ENCODE peak calls at places on chromosomes 12 and 14, in five cellular contexts. C is RWPE2; N is esophagus muscularis mucosa; D is naive thymus-derived CD4-positive, alpha-beta T cell; E is cardiac muscle cell. Y is an unnamed sample.
A peak's percentile ranks its signal among the peaks of the same experiment; 100 is the strongest.

GRCh38 chr14:85487215-85487614 is 42.7 kb upstream of the FLRT2 start:
- DNase-seq in D (no peak), E (no peak), N (no peak), C (no peak), Y (no peak)

GRCh38 chr12:5512585-5512970 is 80.7 kb downstream of the NTF3 start:
- DNase-seq in C (no peak), D (no peak), N (no peak), E (no peak), Y (no peak)

GRCh38 chr12:106883421-106883820 is 72.3 kb upstream of the TMEM263 start:
- DNase-seq in N (no peak), E (peak; percentile 39), D (no peak), C (no peak), Y (no peak)

GRCh38 chr12:2637371-2637770 is 157.4 kb upstream of the FKBP4 start:
- DNase-seq in N (no peak), E (no peak), C (peak; percentile 37), D (no peak), Y (no peak)

GRCh38 chr14:65238456-65238855 is 136.1 kb upstream of the MAX start:
- DNase-seq in E (peak; percentile 95), N (no peak), D (no peak), C (no peak), Y (no peak)

GRCh38 chr14:92945959-92946846 is 23.3 kb downstream of the CHGA start:
- DNase-seq in D (no peak), N (no peak), E (peak; percentile 70), C (peak; percentile 91), Y (no peak)

GRCh38 chr12:121441555-121441954 is 41.6 kb downstream of the RNF34 start:
- DNase-seq in N (no peak), C (no peak), D (no peak), E (no peak), Y (no peak)

GRCh38 chr14:76034566-76034965 is 49.0 kb downstream of the IFT43 start:
- DNase-seq in E (no peak), C (no peak), N (peak; percentile 53), D (no peak), Y (no peak)

GRCh38 chr12:119808441-119808840 is 68.7 kb downstream of the CIT start:
- DNase-seq in N (no peak), D (no peak), C (no peak), E (no peak), Y (no peak)

GRCh38 chr12:123445388-123446344 is 9.2 kb upstream of the RILPL2 start:
- DNase-seq in E (peak; percentile 74), D (no peak), N (no peak), C (no peak), Y (no peak)

GRCh38 chr14:99718031-99718810 is 34.1 kb downstream of the CYP46A1 start:
- DNase-seq in N (peak; percentile 62), C (peak; percentile 51), D (no peak), E (no peak), Y (no peak)

GRCh38 chr14:105072892-105073719 is 7.9 kb upstream of the GPR132 start:
- DNase-seq in E (no peak), N (no peak), C (peak; percentile 71), D (no peak), Y (no peak)

GRCh38 chr12:73769337-73769736 is 768.3 kb upstream of the ATXN7L3B start:
- DNase-seq in N (no peak), D (no peak), E (no peak), C (no peak), Y (no peak)
- H3K9me3 ChIP-seq in N (no peaks in the 10 kb centered on the region), D (no peaks in the 10 kb centered on the region), E (no peaks in the 10 kb centered on the region), C (no peaks in the 10 kb centered on the region), Y (peaks cover 11% of the 10 kb centered on the region)

GRCh38 chr12:29569392-29569791 is 71.9 kb upstream of the OVCH1 start:
- DNase-seq in N (no peak), E (no peak), D (no peak), C (no peak), Y (no peak)
- H3K27ac ChIP-seq in N (no peak overlapping the region), E (no peak overlapping the region), D (no peak overlapping the region), C (no peak overlapping the region), Y (no peak overlapping the region)

DNA sequence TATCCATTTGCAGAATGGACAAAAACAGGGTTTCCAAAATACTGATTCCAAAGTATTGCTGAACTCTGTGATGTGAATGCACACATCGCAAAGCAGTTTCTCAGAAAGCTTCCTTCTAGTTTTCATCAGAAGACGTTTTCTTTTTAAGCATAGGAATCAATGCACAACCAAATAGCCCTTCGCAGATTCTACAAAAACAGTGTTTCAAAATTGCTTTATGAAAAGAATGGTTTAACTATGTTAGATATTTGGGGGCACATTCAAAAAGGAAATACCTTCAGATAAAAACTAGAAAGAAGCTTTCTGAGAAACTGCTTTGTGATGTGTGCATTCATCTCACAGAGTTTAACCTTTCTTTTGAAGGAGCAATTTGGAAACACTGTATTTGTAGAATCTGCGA is 569.7 kb downstream of the ALG10 start:
- DNase-seq in C (no peak), E (no peak), N (no peak), D (no peak), Y (no peak)
- H3K9me3 ChIP-seq in C (peaks cover 26% of the 10 kb centered on the region), E (no peaks in the 10 kb centered on the region), N (peaks cover 79% of the 10 kb centered on the region), D (peaks cover 3% of the 10 kb centered on the region), Y (peaks cover 11% of the 10 kb centered on the region)

GRCh38 chr14:32530800-32531199 is 201.7 kb downstream of the AKAP6 start:
- DNase-seq in E (no peak), N (no peak), C (no peak), D (no peak), Y (no peak)
- H3K27ac ChIP-seq in E (no peak overlapping the region), N (no peak overlapping the region), C (no peak overlapping the region), D (no peak overlapping the region), Y (no peak overlapping the region)

GRCh38 chr12:86627001-86627400 is 370.8 kb upstream of the MGAT4C start:
- DNase-seq in E (no peak), C (no peak), N (no peak), D (no peak), Y (no peak)
- H3K9me3 ChIP-seq in E (peaks cover 3% of the 10 kb centered on the region), C (peaks cover 12% of the 10 kb centered on the region), N (peaks cover 14% of the 10 kb centered on the region), D (no peaks in the 10 kb centered on the region), Y (peaks cover 3% of the 10 kb centered on the region)

GRCh38 chr14:74669846-74670245 is 43.0 kb downstream of the AREL1 start:
- DNase-seq in N (no peak), C (no peak), D (no peak), E (no peak), Y (no peak)

GRCh38 chr14:74673768-74674167 is 39.1 kb downstream of the AREL1 start:
- DNase-seq in C (no peak), N (no peak), D (no peak), E (no peak), Y (no peak)

GRCh38 chr14:74670726-74671125 is 42.2 kb downstream of the AREL1 start:
- DNase-seq in C (no peak), N (no peak), E (peak; percentile 42), D (no peak), Y (no peak)

GRCh38 chr14:74675219-74675618 is 37.7 kb downstream of the AREL1 start:
- DNase-seq in C (no peak), D (no peak), N (no peak), E (no peak), Y (no peak)

GRCh38 chr14:74671789-74672188 is 41.1 kb downstream of the AREL1 start:
- DNase-seq in E (peak; percentile 75), C (no peak), D (no peak), N (no peak), Y (no peak)
- H3K27ac ChIP-seq in E (no peak overlapping the region), C (peak overlapping the region; percentile 41), D (no peak overlapping the region), N (peak overlapping the region; percentile 32), Y (no peak overlapping the region)

GRCh38 chr12:17478908-17479673 is 610.9 kb downstream of the RERGL start:
- DNase-seq in N (no peak), E (no peak), C (no peak), D (no peak), Y (no peak)
- H3K9me3 ChIP-seq in N (no peaks in the 10 kb centered on the region), E (no peaks in the 10 kb centered on the region), C (no peaks in the 10 kb centered on the region), D (no peaks in the 10 kb centered on the region), Y (no peaks in the 10 kb centered on the region)

GRCh38 chr14:71588028-71588427 is 344.2 kb upstream of the RGS6 start:
- DNase-seq in C (no peak), D (no peak), E (peak; percentile 75), N (no peak), Y (no peak)

GRCh38 chr14:71583705-71584104 is 348.5 kb upstream of the RGS6 start:
- DNase-seq in C (no peak), E (no peak), N (no peak), D (no peak), Y (no peak)

GRCh38 chr14:71583246-71583645 is 349.0 kb upstream of the RGS6 start:
- DNase-seq in E (no peak), C (no peak), D (no peak), N (no peak), Y (no peak)

GRCh38 chr14:71588576-71589215 is 343.5 kb upstream of the RGS6 start:
- DNase-seq in E (no peak), D (no peak), C (no peak), N (no peak), Y (no peak)

DNA sequence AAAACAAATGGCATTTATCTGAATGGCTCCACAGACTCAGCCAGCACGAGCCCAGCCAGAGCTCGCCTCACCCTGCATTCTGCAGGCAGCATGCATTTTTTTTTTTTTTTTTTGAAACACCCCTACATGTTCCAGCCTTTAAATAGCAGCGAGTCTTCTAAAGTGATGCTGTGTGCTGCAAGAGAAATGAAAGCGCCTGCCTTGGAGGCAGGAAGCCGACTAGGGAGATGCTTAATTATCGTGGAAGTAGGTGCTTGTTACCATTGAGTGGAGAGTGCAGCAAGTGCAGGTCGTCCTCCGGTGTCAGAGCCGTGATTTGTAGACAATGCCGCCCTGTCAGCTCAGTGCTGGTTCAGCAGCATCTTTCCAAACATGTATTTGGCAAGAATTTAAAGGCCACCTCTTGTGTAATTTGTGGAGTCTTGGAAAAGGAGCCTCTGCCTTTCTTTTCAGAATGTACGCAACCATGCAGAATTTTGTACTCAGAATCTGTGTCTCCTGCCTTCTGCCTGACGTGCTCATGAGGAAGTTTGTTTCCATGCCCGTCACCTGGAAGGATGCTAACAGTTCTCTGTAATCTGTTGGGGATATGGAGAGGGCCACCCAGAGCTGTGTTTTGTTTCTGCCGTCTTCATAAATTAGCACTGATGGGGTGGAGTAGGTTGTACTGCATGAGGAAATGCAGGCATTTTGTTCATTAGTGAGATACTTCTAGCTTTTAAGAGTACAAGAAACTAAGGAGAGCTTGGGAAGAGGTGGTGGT is 345.9 kb upstream of the RGS6 start:
- DNase-seq in D (peak; percentile 9), C (no peak), N (no peak), E (peak; percentile 66), Y (no peak)
- H3K27ac ChIP-seq in D (no peak overlapping the region), C (no peak overlapping the region), N (peak overlapping the region; percentile 65), E (peak overlapping the region; percentile 45), Y (no peak overlapping the region)

GRCh38 chr12:132949936-132950837 is 5.9 kb downstream of the ZNF605 start:
- DNase-seq in E (no peak), C (no peak), N (no peak), D (no peak), Y (no peak)
- H3K9me3 ChIP-seq in E (no peaks in the 10 kb centered on the region), C (peaks cover 19% of the 10 kb centered on the region), N (peaks cover 19% of the 10 kb centered on the region), D (peaks cover 12% of the 10 kb centered on the region), Y (peaks cover 5% of the 10 kb centered on the region)